ENCODE peak calls at places on chromosomes 6 and 20, in nine cellular contexts. V, J, R, C, O, P, G, H and N are unnamed samples.

GRCh38 chr6:37168809-37169457 is 1.0 kb upstream of the PIM1 start:
- DNase-seq in R (no peak), H (no peak), O (no peak), G (peak), J (no peak), C (peak), P (no peak), V (no peak), N (no peak)

GRCh38 chr6:139109558-139109957 is 25.3 kb upstream of the HECA start:
- DNase-seq in P (peak), G (no peak), R (no peak), C (peak), O (peak), V (no peak), H (no peak), J (no peak), N (no peak)

GRCh38 chr6:68473433-68474210 is 161.5 kb upstream of the ADGRB3 start:
- DNase-seq in R (no peak), H (no peak), P (peak), G (no peak), C (no peak), O (no peak), J (no peak), V (no peak), N (no peak)

GRCh38 chr6:17101422-17102257 is at the start of gene STMND1:
- DNase-seq in R (no peak), P (no peak), H (no peak), J (peak), G (peak), C (peak), O (peak), V (no peak), N (no peak)

GRCh38 chr6:28771401-28772267 is 152.2 kb downstream of the TRIM27 start:
- DNase-seq in P (no peak), G (peak), R (no peak), J (no peak), C (no peak), V (no peak), O (no peak), H (no peak), N (no peak)

GRCh38 chr6:56484669-56485068 is 158.0 kb downstream of the DST start:
- DNase-seq in H (no peak), C (peak), V (no peak), O (no peak), G (no peak), J (no peak), P (no peak), R (no peak), N (no peak)

GRCh38 chr20:54148947-54149764 is 24.6 kb downstream of the CYP24A1 start:
- DNase-seq in O (peak), V (no peak), R (no peak), P (no peak), J (no peak), H (no peak), C (no peak), G (peak), N (no peak)

GRCh38 chr20:21102252-21102609 is 3.9 kb downstream of the LINC00237 start:
- DNase-seq in H (no peak), G (no peak), V (no peak), P (no peak), O (no peak), R (no peak), C (no peak), J (peak), N (no peak)

GRCh38 chr20:4434681-4435080 is 287.0 kb upstream of the PRND start:
- DNase-seq in C (no peak), O (no peak), P (no peak), H (no peak), G (no peak), J (no peak), V (no peak), R (no peak), N (no peak)

GRCh38 chr20:15564981-15565380 is 1008.3 kb downstream of the KIF16B start:
- DNase-seq in C (no peak), R (no peak), J (no peak), V (no peak), H (no peak), P (no peak), O (no peak), G (no peak), N (no peak)

GRCh38 chr6:16523550-16524379 is 237.5 kb downstream of the ATXN1 start:
- DNase-seq in V (no peak), C (peak), G (no peak), P (peak), H (no peak), R (no peak), O (no peak), J (no peak), N (peak)

GRCh38 chr20:53723621-53724020 is 130.0 kb upstream of the ZNF217 start:
- DNase-seq in R (no peak), P (no peak), V (no peak), J (no peak), G (no peak), C (no peak), H (no peak), O (no peak), N (no peak)

GRCh38 chr6:111590209-111590955 is 15.3 kb downstream of the TRAF3IP2 start:
- DNase-seq in C (peak), O (no peak), P (no peak), G (no peak), H (no peak), V (no peak), J (no peak), R (no peak), N (no peak)

GRCh38 chr6:170085475-170086401 is 205.1 kb downstream of the DLL1 start:
- DNase-seq in P (no peak), O (no peak), G (no peak), H (no peak), V (peak), R (peak), J (peak), C (no peak), N (no peak)

GRCh38 chr20:44079291-44079690 is 107.7 kb downstream of the JPH2 start:
- DNase-seq in C (peak), H (no peak), J (no peak), P (peak), G (no peak), R (no peak), O (no peak), V (peak), N (no peak)

GRCh38 chr6:118574051-118574865 is 26.2 kb downstream of the PLN start:
- DNase-seq in V (no peak), O (peak), R (no peak), P (no peak), C (peak), G (peak), H (no peak), J (no peak), N (no peak)

GRCh38 chr6:166221040-166221439 is 53.4 kb upstream of the TBXT start:
- DNase-seq in H (no peak), G (no peak), C (no peak), J (no peak), V (no peak), R (no peak), O (no peak), P (no peak), N (no peak)

GRCh38 chr6:14927398-14927797 is 318.5 kb upstream of the JARID2 start:
- DNase-seq in R (no peak), C (no peak), V (no peak), G (no peak), J (no peak), P (no peak), O (no peak), H (no peak), N (no peak)

GRCh38 chr6:93799226-93799625 is 379.9 kb upstream of the EPHA7 start:
- DNase-seq in P (no peak), O (no peak), J (no peak), V (no peak), C (peak), H (no peak), R (no peak), G (no peak), N (no peak)

GRCh38 chr20:61919239-61919638 is 146.4 kb downstream of the TAF4 start:
- DNase-seq in R (no peak), G (no peak), O (no peak), C (no peak), V (no peak), J (no peak), P (no peak), H (no peak), N (no peak)

GRCh38 chr20:61917459-61917858 is 148.2 kb downstream of the TAF4 start:
- DNase-seq in G (no peak), C (no peak), J (no peak), O (no peak), R (no peak), P (no peak), H (no peak), V (no peak), N (no peak)

GRCh38 chr20:61916318-61916891 is 149.3 kb downstream of the TAF4 start:
- DNase-seq in J (no peak), R (no peak), G (no peak), P (no peak), H (no peak), V (no peak), O (no peak), C (no peak), N (no peak)

GRCh38 chr20:61919675-61920365 is 145.9 kb downstream of the TAF4 start:
- DNase-seq in P (no peak), C (no peak), V (no peak), H (no peak), G (no peak), O (no peak), J (no peak), R (no peak), N (no peak)

DNA sequence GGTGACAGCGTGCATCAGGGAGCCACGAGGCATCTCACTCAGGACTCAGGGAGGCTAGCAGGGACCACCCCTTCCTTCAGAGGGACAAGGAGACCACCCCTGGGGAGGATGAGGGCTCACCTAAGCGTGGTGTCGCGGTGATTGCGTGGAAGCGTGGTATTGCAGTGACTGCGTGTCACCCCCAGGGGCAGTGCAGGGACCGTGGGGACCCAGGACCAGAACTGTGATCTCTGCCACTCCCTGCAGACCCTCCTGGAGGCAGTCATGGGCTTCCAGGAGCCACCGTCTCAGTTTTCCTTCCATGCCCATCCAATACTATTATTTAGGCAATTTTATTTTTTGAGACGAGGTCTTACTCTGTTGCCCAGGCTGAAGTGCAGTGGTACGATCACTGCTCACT is 147.1 kb downstream of the TAF4 start:
- DNase-seq in J (no peak), H (no peak), G (no peak), C (no peak), O (no peak), P (no peak), V (no peak), R (no peak), N (no peak)
- TF ChIP-seq CTCF in J (no peak), H (no peak), G (no peak), C (no peak), O (no peak), P (peak), V (no peak), R (no peak), N (peak)

GRCh38 chr20:58372836-58373235 is 16.2 kb upstream of the VAPB start:
- DNase-seq in G (no peak), R (no peak), P (no peak), H (no peak), C (no peak), O (peak), V (no peak), J (no peak), N (no peak)

GRCh38 chr20:58375796-58376195 is 13.2 kb upstream of the VAPB start:
- DNase-seq in R (no peak), J (no peak), O (no peak), H (no peak), P (no peak), C (no peak), V (no peak), G (no peak), N (no peak)

GRCh38 chr20:58377017-58377416 is 12.0 kb upstream of the VAPB start:
- DNase-seq in O (no peak), G (no peak), C (no peak), H (no peak), R (no peak), V (no peak), P (no peak), J (no peak), N (no peak)

GRCh38 chr20:58374027-58374850 is 14.8 kb upstream of the VAPB start:
- DNase-seq in H (no peak), P (no peak), G (no peak), J (peak), R (no peak), O (no peak), V (no peak), C (no peak), N (no peak)

DNA sequence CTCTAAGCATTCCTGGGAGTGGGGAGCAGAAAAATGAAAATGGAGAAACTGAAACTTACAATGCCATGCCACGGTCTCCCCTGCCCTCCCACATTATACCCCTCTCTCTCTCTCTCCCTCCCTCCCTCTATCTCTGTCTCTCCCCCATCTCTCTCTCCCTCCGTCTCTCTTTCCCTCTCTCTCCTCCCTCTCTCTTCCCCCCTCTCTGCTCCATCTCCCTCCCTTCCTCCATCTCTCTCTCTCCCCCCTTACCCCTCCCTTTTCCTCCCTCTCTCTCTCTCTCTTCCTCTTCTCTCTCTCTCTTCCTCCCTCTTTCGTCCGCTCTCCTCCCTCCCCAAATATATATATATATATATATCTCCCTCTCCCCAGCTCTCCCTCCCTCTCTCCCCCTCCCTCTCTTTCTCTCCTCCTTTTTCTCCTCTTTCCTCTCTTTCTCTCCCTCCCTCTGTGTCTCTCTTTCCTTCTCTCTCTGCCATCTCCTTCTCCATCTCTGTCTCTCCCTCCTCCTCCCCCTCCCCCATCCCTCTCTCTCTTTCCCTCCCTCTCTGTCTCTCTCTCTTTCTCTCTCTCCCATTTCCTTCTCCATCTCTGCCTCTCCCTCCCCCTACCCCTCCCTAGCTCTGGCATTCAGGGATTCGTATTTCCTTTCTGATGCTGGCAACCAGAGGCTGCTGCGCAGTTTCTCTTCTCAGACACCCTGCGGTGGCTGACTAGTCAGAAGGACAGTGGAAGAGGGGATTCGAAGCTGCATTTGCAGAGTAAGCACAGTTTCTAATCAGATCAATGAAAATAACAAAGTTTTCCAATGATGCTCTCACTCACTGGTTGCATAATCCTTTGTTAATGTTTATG is 13.9 kb upstream of the VAPB start:
- DNase-seq in R (no peak), P (peak), V (no peak), H (no peak), C (peak), J (no peak), O (no peak), G (no peak), N (no peak)
- H3K4me3 ChIP-seq in R (no peak), P (no peak), V (no peak), H (no peak), C (no peak), J (no peak), O (no peak), G (no peak), N (no peak)

GRCh38 chr6:53151676-53152075 is 3.0 kb upstream of the GCM1 start:
- DNase-seq in P (no peak), G (no peak), V (no peak), O (peak), C (no peak), H (no peak), J (no peak), R (no peak), N (no peak)
- TF ChIP-seq CTCF in P (peak), G (peak), V (no peak), O (no peak), C (peak), H (no peak), J (no peak), R (no peak), N (peak)

GRCh38 chr20:14065774-14066173 is 70.5 kb downstream of the MACROD2 start:
- DNase-seq in O (no peak), H (no peak), P (no peak), V (no peak), G (no peak), J (no peak), R (no peak), C (no peak), N (no peak)
- H3K4me3 ChIP-seq in O (no peak), H (no peak), P (no peak), V (no peak), G (no peak), J (no peak), R (no peak), C (no peak), N (no peak)

GRCh38 chr6:90610671-90611542 is 24.0 kb upstream of the MAP3K7 start:
- DNase-seq in R (no peak), J (peak), P (peak), G (no peak), V (peak), C (peak), H (no peak), O (peak), N (no peak)
- TF ChIP-seq CTCF in R (no peak), J (no peak), P (peak), G (no peak), V (no peak), C (no peak), H (no peak), O (no peak), N (no peak)

GRCh38 chr20:19889011-19889953 is 127.9 kb upstream of the NAA20 start:
- DNase-seq in C (peak), J (no peak), V (no peak), H (no peak), R (no peak), P (peak), G (no peak), O (peak), N (peak)
- H3K4me3 ChIP-seq in C (peak), J (peak), V (peak), H (no peak), R (peak), P (peak), G (no peak), O (peak), N (peak)

DNA sequence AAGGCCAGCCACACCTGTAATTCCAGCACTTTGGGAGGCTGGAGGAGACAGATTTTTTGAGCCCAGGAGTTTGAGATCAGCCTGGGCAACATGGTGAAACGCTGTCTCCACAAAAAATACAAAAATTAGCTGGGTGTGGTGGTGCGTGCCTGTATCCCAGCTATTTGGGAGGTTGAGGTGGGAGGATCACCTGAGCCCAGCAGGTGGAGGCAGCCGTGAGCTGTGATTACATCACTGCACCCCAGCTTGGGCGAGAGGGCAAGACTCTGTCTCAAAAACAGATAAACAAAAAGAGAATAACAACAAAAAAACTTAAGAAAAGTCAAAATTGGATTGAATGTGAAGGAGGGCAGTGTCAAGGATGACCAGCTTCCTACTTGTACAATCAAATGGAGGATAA is 2.9 kb downstream of the TPD52L1 start:
- DNase-seq in P (no peak), C (no peak), O (no peak), V (no peak), J (no peak), R (no peak), H (no peak), G (no peak), N (no peak)
- TF ChIP-seq CTCF in P (no peak), C (no peak), O (no peak), V (no peak), J (no peak), R (no peak), H (no peak), G (no peak), N (no peak)

GRCh38 chr6:4582506-4582905 is 193.7 kb upstream of the CDYL start:
- DNase-seq in R (no peak), G (peak), V (no peak), O (no peak), C (peak), H (no peak), J (no peak), P (peak), N (peak)
- H3K4me3 ChIP-seq in R (no peak), G (no peak), V (no peak), O (no peak), C (no peak), H (no peak), J (no peak), P (no peak), N (no peak)